ENCODE peak calls at places on chromosomes 6 and 20, in ten cellular contexts. One of them, this sample, is unnamed.

GRCh38 chr6:97102152-97102790 is 177.7 kb downstream of the KLHL32 start:
- DNase-seq in natural killer cell treated with Interleukin-12 subunit alpha and Interleukin-12 subunit beta and Interleukin-15 and Interleukin-18, amount 100 ng/mL, for 72 hours: no peak
- DNase-seq in HEK293T: no peak
- DNase-seq in SJSA1: no peak
- DNase-seq in stimulated activated CD8-positive, alpha-beta memory T cell treated with anti-CD3 and anti-CD28 coated beads, Interleukin-12 subunit alpha, Interleukin-12 subunit beta, amount 100 ng/mL, for 4 hours: no peak
- DNase-seq in PC-3: no peak
- DNase-seq in stimulated activated CD4-positive, alpha-beta T cell treated with anti-CD3 and anti-CD28 coated beads, Interleukin-1b, Interleukin-23, amount 100 ng/mL, for 24 hours: no peak
- DNase-seq in activated B cell treated with CpG ODN at 0.5 μM for 24 hours: no peak
- DNase-seq in BJ: no peak
- DNase-seq in 8988T: no peak
- DNase-seq in this sample: no peak

GRCh38 chr6:42889815-42890214 is 10.4 kb downstream of the RPL7L1 start:
- DNase-seq in PC-3: peak; percentile 22
- DNase-seq in BJ: no peak
- DNase-seq in natural killer cell treated with Interleukin-12 subunit alpha and Interleukin-12 subunit beta and Interleukin-15 and Interleukin-18, amount 100 ng/mL, for 72 hours: no peak
- DNase-seq in 8988T: no peak
- DNase-seq in stimulated activated CD8-positive, alpha-beta memory T cell treated with anti-CD3 and anti-CD28 coated beads, Interleukin-12 subunit alpha, Interleukin-12 subunit beta, amount 100 ng/mL, for 4 hours: no peak
- DNase-seq in activated B cell treated with CpG ODN at 0.5 μM for 24 hours: no peak
- DNase-seq in stimulated activated CD4-positive, alpha-beta T cell treated with anti-CD3 and anti-CD28 coated beads, Interleukin-1b, Interleukin-23, amount 100 ng/mL, for 24 hours: no peak
- DNase-seq in SJSA1: no peak
- DNase-seq in HEK293T: no peak
- DNase-seq in this sample: peak; percentile 19

GRCh38 chr6:31122803-31123706 is 2.8 kb upstream of the CDSN start:
- DNase-seq in stimulated activated CD4-positive, alpha-beta T cell treated with anti-CD3 and anti-CD28 coated beads, Interleukin-1b, Interleukin-23, amount 100 ng/mL, for 24 hours: no peak
- DNase-seq in SJSA1: peak; percentile 88
- DNase-seq in stimulated activated CD8-positive, alpha-beta memory T cell treated with anti-CD3 and anti-CD28 coated beads, Interleukin-12 subunit alpha, Interleukin-12 subunit beta, amount 100 ng/mL, for 4 hours: no peak
- DNase-seq in BJ: no peak
- DNase-seq in PC-3: no peak
- DNase-seq in 8988T: peak; percentile 51
- DNase-seq in natural killer cell treated with Interleukin-12 subunit alpha and Interleukin-12 subunit beta and Interleukin-15 and Interleukin-18, amount 100 ng/mL, for 72 hours: no peak
- DNase-seq in HEK293T: no peak
- DNase-seq in activated B cell treated with CpG ODN at 0.5 μM for 24 hours: no peak
- DNase-seq in this sample: no peak

GRCh38 chr20:16708590-16708989 is 21.2 kb upstream of the SNRPB2 start:
- DNase-seq in HEK293T: no peak
- DNase-seq in stimulated activated CD8-positive, alpha-beta memory T cell treated with anti-CD3 and anti-CD28 coated beads, Interleukin-12 subunit alpha, Interleukin-12 subunit beta, amount 100 ng/mL, for 4 hours: no peak
- DNase-seq in PC-3: peak; percentile 36
- DNase-seq in stimulated activated CD4-positive, alpha-beta T cell treated with anti-CD3 and anti-CD28 coated beads, Interleukin-1b, Interleukin-23, amount 100 ng/mL, for 24 hours: no peak
- DNase-seq in activated B cell treated with CpG ODN at 0.5 μM for 24 hours: no peak
- DNase-seq in SJSA1: no peak
- DNase-seq in 8988T: no peak
- DNase-seq in natural killer cell treated with Interleukin-12 subunit alpha and Interleukin-12 subunit beta and Interleukin-15 and Interleukin-18, amount 100 ng/mL, for 72 hours: no peak
- DNase-seq in BJ: no peak
- DNase-seq in this sample: no peak

GRCh38 chr6:130129781-130130246 is 92.9 kb downstream of the SAMD3 start:
- DNase-seq in stimulated activated CD8-positive, alpha-beta memory T cell treated with anti-CD3 and anti-CD28 coated beads, Interleukin-12 subunit alpha, Interleukin-12 subunit beta, amount 100 ng/mL, for 4 hours: no peak
- DNase-seq in SJSA1: no peak
- DNase-seq in stimulated activated CD4-positive, alpha-beta T cell treated with anti-CD3 and anti-CD28 coated beads, Interleukin-1b, Interleukin-23, amount 100 ng/mL, for 24 hours: no peak
- DNase-seq in activated B cell treated with CpG ODN at 0.5 μM for 24 hours: no peak
- DNase-seq in PC-3: no peak
- DNase-seq in HEK293T: no peak
- DNase-seq in natural killer cell treated with Interleukin-12 subunit alpha and Interleukin-12 subunit beta and Interleukin-15 and Interleukin-18, amount 100 ng/mL, for 72 hours: no peak
- DNase-seq in 8988T: no peak
- DNase-seq in BJ: no peak
- DNase-seq in this sample: no peak

GRCh38 chr20:11672959-11673358 is 244.7 kb upstream of the BTBD3 start:
- DNase-seq in natural killer cell treated with Interleukin-12 subunit alpha and Interleukin-12 subunit beta and Interleukin-15 and Interleukin-18, amount 100 ng/mL, for 72 hours: no peak
- DNase-seq in stimulated activated CD4-positive, alpha-beta T cell treated with anti-CD3 and anti-CD28 coated beads, Interleukin-1b, Interleukin-23, amount 100 ng/mL, for 24 hours: no peak
- DNase-seq in SJSA1: no peak
- DNase-seq in stimulated activated CD8-positive, alpha-beta memory T cell treated with anti-CD3 and anti-CD28 coated beads, Interleukin-12 subunit alpha, Interleukin-12 subunit beta, amount 100 ng/mL, for 4 hours: no peak
- DNase-seq in activated B cell treated with CpG ODN at 0.5 μM for 24 hours: no peak
- DNase-seq in PC-3: no peak
- DNase-seq in HEK293T: no peak
- DNase-seq in 8988T: no peak
- DNase-seq in BJ: no peak
- DNase-seq in this sample: no peak

GRCh38 chr20:32437391-32438074 is 79.4 kb downstream of the ASXL1 start:
- DNase-seq in activated B cell treated with CpG ODN at 0.5 μM for 24 hours: no peak
- DNase-seq in stimulated activated CD8-positive, alpha-beta memory T cell treated with anti-CD3 and anti-CD28 coated beads, Interleukin-12 subunit alpha, Interleukin-12 subunit beta, amount 100 ng/mL, for 4 hours: no peak
- DNase-seq in 8988T: no peak
- DNase-seq in HEK293T: no peak
- DNase-seq in natural killer cell treated with Interleukin-12 subunit alpha and Interleukin-12 subunit beta and Interleukin-15 and Interleukin-18, amount 100 ng/mL, for 72 hours: peak; percentile 29
- DNase-seq in SJSA1: peak; percentile 37
- DNase-seq in BJ: no peak
- DNase-seq in stimulated activated CD4-positive, alpha-beta T cell treated with anti-CD3 and anti-CD28 coated beads, Interleukin-1b, Interleukin-23, amount 100 ng/mL, for 24 hours: no peak
- DNase-seq in PC-3: peak; percentile 23
- DNase-seq in this sample: no peak

GRCh38 chr6:130018830-130019795 is 732 bp downstream of the L3MBTL3 start:
- DNase-seq in activated B cell treated with CpG ODN at 0.5 μM for 24 hours: peak; percentile 41
- DNase-seq in PC-3: peak; percentile 19
- DNase-seq in stimulated activated CD4-positive, alpha-beta T cell treated with anti-CD3 and anti-CD28 coated beads, Interleukin-1b, Interleukin-23, amount 100 ng/mL, for 24 hours: peak; percentile 18
- DNase-seq in SJSA1: no peak
- DNase-seq in BJ: no peak
- DNase-seq in stimulated activated CD8-positive, alpha-beta memory T cell treated with anti-CD3 and anti-CD28 coated beads, Interleukin-12 subunit alpha, Interleukin-12 subunit beta, amount 100 ng/mL, for 4 hours: peak; percentile 20
- DNase-seq in 8988T: peak; percentile 24
- DNase-seq in HEK293T: peak; percentile 47
- DNase-seq in natural killer cell treated with Interleukin-12 subunit alpha and Interleukin-12 subunit beta and Interleukin-15 and Interleukin-18, amount 100 ng/mL, for 72 hours: no peak
- DNase-seq in this sample: peak; percentile 44

GRCh38 chr6:121817141-121817540 is 381.7 kb downstream of the GJA1 start:
- DNase-seq in activated B cell treated with CpG ODN at 0.5 μM for 24 hours: no peak
- DNase-seq in 8988T: no peak
- DNase-seq in SJSA1: no peak
- DNase-seq in PC-3: no peak
- DNase-seq in HEK293T: no peak
- DNase-seq in stimulated activated CD4-positive, alpha-beta T cell treated with anti-CD3 and anti-CD28 coated beads, Interleukin-1b, Interleukin-23, amount 100 ng/mL, for 24 hours: no peak
- DNase-seq in BJ: no peak
- DNase-seq in natural killer cell treated with Interleukin-12 subunit alpha and Interleukin-12 subunit beta and Interleukin-15 and Interleukin-18, amount 100 ng/mL, for 72 hours: no peak
- DNase-seq in stimulated activated CD8-positive, alpha-beta memory T cell treated with anti-CD3 and anti-CD28 coated beads, Interleukin-12 subunit alpha, Interleukin-12 subunit beta, amount 100 ng/mL, for 4 hours: no peak
- DNase-seq in this sample: no peak

GRCh38 chr6:164926686-164927085 is 382.7 kb downstream of the C6orf118 start:
- DNase-seq in BJ: no peak
- DNase-seq in stimulated activated CD4-positive, alpha-beta T cell treated with anti-CD3 and anti-CD28 coated beads, Interleukin-1b, Interleukin-23, amount 100 ng/mL, for 24 hours: no peak
- DNase-seq in stimulated activated CD8-positive, alpha-beta memory T cell treated with anti-CD3 and anti-CD28 coated beads, Interleukin-12 subunit alpha, Interleukin-12 subunit beta, amount 100 ng/mL, for 4 hours: no peak
- DNase-seq in 8988T: no peak
- DNase-seq in natural killer cell treated with Interleukin-12 subunit alpha and Interleukin-12 subunit beta and Interleukin-15 and Interleukin-18, amount 100 ng/mL, for 72 hours: no peak
- DNase-seq in PC-3: no peak
- DNase-seq in HEK293T: no peak
- DNase-seq in SJSA1: no peak
- DNase-seq in activated B cell treated with CpG ODN at 0.5 μM for 24 hours: no peak
- DNase-seq in this sample: no peak

GRCh38 chr6:148565931-148566663 is 180.7 kb upstream of the UST start:
- DNase-seq in stimulated activated CD8-positive, alpha-beta memory T cell treated with anti-CD3 and anti-CD28 coated beads, Interleukin-12 subunit alpha, Interleukin-12 subunit beta, amount 100 ng/mL, for 4 hours: no peak
- DNase-seq in natural killer cell treated with Interleukin-12 subunit alpha and Interleukin-12 subunit beta and Interleukin-15 and Interleukin-18, amount 100 ng/mL, for 72 hours: peak; percentile 78
- DNase-seq in SJSA1: peak; percentile 62
- DNase-seq in activated B cell treated with CpG ODN at 0.5 μM for 24 hours: no peak
- DNase-seq in PC-3: peak; percentile 80
- DNase-seq in HEK293T: no peak
- DNase-seq in BJ: peak; percentile 81
- DNase-seq in 8988T: no peak
- DNase-seq in stimulated activated CD4-positive, alpha-beta T cell treated with anti-CD3 and anti-CD28 coated beads, Interleukin-1b, Interleukin-23, amount 100 ng/mL, for 24 hours: no peak
- DNase-seq in this sample: no peak

GRCh38 chr20:33788351-33789049 is 22.6 kb upstream of the CHMP4B start:
- DNase-seq in BJ: no peak
- DNase-seq in stimulated activated CD8-positive, alpha-beta memory T cell treated with anti-CD3 and anti-CD28 coated beads, Interleukin-12 subunit alpha, Interleukin-12 subunit beta, amount 100 ng/mL, for 4 hours: no peak
- DNase-seq in natural killer cell treated with Interleukin-12 subunit alpha and Interleukin-12 subunit beta and Interleukin-15 and Interleukin-18, amount 100 ng/mL, for 72 hours: no peak
- DNase-seq in 8988T: no peak
- DNase-seq in PC-3: peak; percentile 70
- DNase-seq in stimulated activated CD4-positive, alpha-beta T cell treated with anti-CD3 and anti-CD28 coated beads, Interleukin-1b, Interleukin-23, amount 100 ng/mL, for 24 hours: no peak
- DNase-seq in activated B cell treated with CpG ODN at 0.5 μM for 24 hours: no peak
- DNase-seq in SJSA1: no peak
- DNase-seq in HEK293T: no peak
- DNase-seq in this sample: no peak

GRCh38 chr6:25439368-25439767 is 160.2 kb downstream of the CARMIL1 start:
- DNase-seq in BJ: no peak
- DNase-seq in stimulated activated CD4-positive, alpha-beta T cell treated with anti-CD3 and anti-CD28 coated beads, Interleukin-1b, Interleukin-23, amount 100 ng/mL, for 24 hours: no peak
- DNase-seq in natural killer cell treated with Interleukin-12 subunit alpha and Interleukin-12 subunit beta and Interleukin-15 and Interleukin-18, amount 100 ng/mL, for 72 hours: no peak
- DNase-seq in stimulated activated CD8-positive, alpha-beta memory T cell treated with anti-CD3 and anti-CD28 coated beads, Interleukin-12 subunit alpha, Interleukin-12 subunit beta, amount 100 ng/mL, for 4 hours: no peak
- DNase-seq in SJSA1: no peak
- DNase-seq in 8988T: no peak
- DNase-seq in HEK293T: no peak
- DNase-seq in PC-3: no peak
- DNase-seq in activated B cell treated with CpG ODN at 0.5 μM for 24 hours: no peak
- DNase-seq in this sample: no peak

GRCh38 chr6:160030103-160030502 is 61.2 kb downstream of the IGF2R start:
- DNase-seq in natural killer cell treated with Interleukin-12 subunit alpha and Interleukin-12 subunit beta and Interleukin-15 and Interleukin-18, amount 100 ng/mL, for 72 hours: no peak
- DNase-seq in 8988T: no peak
- DNase-seq in HEK293T: no peak
- DNase-seq in SJSA1: peak; percentile 88
- DNase-seq in stimulated activated CD8-positive, alpha-beta memory T cell treated with anti-CD3 and anti-CD28 coated beads, Interleukin-12 subunit alpha, Interleukin-12 subunit beta, amount 100 ng/mL, for 4 hours: no peak
- DNase-seq in stimulated activated CD4-positive, alpha-beta T cell treated with anti-CD3 and anti-CD28 coated beads, Interleukin-1b, Interleukin-23, amount 100 ng/mL, for 24 hours: no peak
- DNase-seq in BJ: peak; percentile 86
- DNase-seq in activated B cell treated with CpG ODN at 0.5 μM for 24 hours: no peak
- DNase-seq in PC-3: peak; percentile 91
- DNase-seq in this sample: no peak

GRCh38 chr6:42113929-42114636 is 28.3 kb downstream of the C6orf132 start:
- DNase-seq in SJSA1: no peak
- DNase-seq in HEK293T: no peak
- DNase-seq in PC-3: peak; percentile 85
- DNase-seq in activated B cell treated with CpG ODN at 0.5 μM for 24 hours: no peak
- DNase-seq in natural killer cell treated with Interleukin-12 subunit alpha and Interleukin-12 subunit beta and Interleukin-15 and Interleukin-18, amount 100 ng/mL, for 72 hours: no peak
- DNase-seq in BJ: no peak
- DNase-seq in stimulated activated CD8-positive, alpha-beta memory T cell treated with anti-CD3 and anti-CD28 coated beads, Interleukin-12 subunit alpha, Interleukin-12 subunit beta, amount 100 ng/mL, for 4 hours: no peak
- DNase-seq in stimulated activated CD4-positive, alpha-beta T cell treated with anti-CD3 and anti-CD28 coated beads, Interleukin-1b, Interleukin-23, amount 100 ng/mL, for 24 hours: no peak
- DNase-seq in 8988T: no peak
- DNase-seq in this sample: no peak

GRCh38 chr6:123323419-123324329 is 313.1 kb downstream of the TRDN start:
- DNase-seq in stimulated activated CD8-positive, alpha-beta memory T cell treated with anti-CD3 and anti-CD28 coated beads, Interleukin-12 subunit alpha, Interleukin-12 subunit beta, amount 100 ng/mL, for 4 hours: no peak
- DNase-seq in natural killer cell treated with Interleukin-12 subunit alpha and Interleukin-12 subunit beta and Interleukin-15 and Interleukin-18, amount 100 ng/mL, for 72 hours: no peak
- DNase-seq in 8988T: no peak
- DNase-seq in HEK293T: no peak
- DNase-seq in BJ: no peak
- DNase-seq in activated B cell treated with CpG ODN at 0.5 μM for 24 hours: no peak
- DNase-seq in stimulated activated CD4-positive, alpha-beta T cell treated with anti-CD3 and anti-CD28 coated beads, Interleukin-1b, Interleukin-23, amount 100 ng/mL, for 24 hours: no peak
- DNase-seq in SJSA1: no peak
- DNase-seq in PC-3: no peak
- DNase-seq in this sample: no peak

GRCh38 chr20:22387452-22387851 is 196.9 kb downstream of the FOXA2 start:
- DNase-seq in PC-3: peak; percentile 66
- DNase-seq in stimulated activated CD4-positive, alpha-beta T cell treated with anti-CD3 and anti-CD28 coated beads, Interleukin-1b, Interleukin-23, amount 100 ng/mL, for 24 hours: no peak
- DNase-seq in 8988T: no peak
- DNase-seq in stimulated activated CD8-positive, alpha-beta memory T cell treated with anti-CD3 and anti-CD28 coated beads, Interleukin-12 subunit alpha, Interleukin-12 subunit beta, amount 100 ng/mL, for 4 hours: no peak
- DNase-seq in HEK293T: no peak
- DNase-seq in SJSA1: no peak
- DNase-seq in natural killer cell treated with Interleukin-12 subunit alpha and Interleukin-12 subunit beta and Interleukin-15 and Interleukin-18, amount 100 ng/mL, for 72 hours: no peak
- DNase-seq in activated B cell treated with CpG ODN at 0.5 μM for 24 hours: no peak
- DNase-seq in BJ: no peak
- DNase-seq in this sample: no peak

GRCh38 chr6:82260890-82261732 is 13.6 kb upstream of the IBTK start:
- DNase-seq in stimulated activated CD8-positive, alpha-beta memory T cell treated with anti-CD3 and anti-CD28 coated beads, Interleukin-12 subunit alpha, Interleukin-12 subunit beta, amount 100 ng/mL, for 4 hours: no peak
- DNase-seq in natural killer cell treated with Interleukin-12 subunit alpha and Interleukin-12 subunit beta and Interleukin-15 and Interleukin-18, amount 100 ng/mL, for 72 hours: no peak
- DNase-seq in SJSA1: no peak
- DNase-seq in BJ: no peak
- DNase-seq in HEK293T: no peak
- DNase-seq in stimulated activated CD4-positive, alpha-beta T cell treated with anti-CD3 and anti-CD28 coated beads, Interleukin-1b, Interleukin-23, amount 100 ng/mL, for 24 hours: no peak
- DNase-seq in 8988T: no peak
- DNase-seq in activated B cell treated with CpG ODN at 0.5 μM for 24 hours: no peak
- DNase-seq in PC-3: no peak
- DNase-seq in this sample: no peak

GRCh38 chr6:2855061-2855519 is 13.4 kb upstream of the SERPINB1 start:
- DNase-seq in HEK293T: no peak
- DNase-seq in 8988T: no peak
- DNase-seq in SJSA1: peak; percentile 70
- DNase-seq in stimulated activated CD4-positive, alpha-beta T cell treated with anti-CD3 and anti-CD28 coated beads, Interleukin-1b, Interleukin-23, amount 100 ng/mL, for 24 hours: no peak
- DNase-seq in BJ: no peak
- DNase-seq in activated B cell treated with CpG ODN at 0.5 μM for 24 hours: no peak
- DNase-seq in stimulated activated CD8-positive, alpha-beta memory T cell treated with anti-CD3 and anti-CD28 coated beads, Interleukin-12 subunit alpha, Interleukin-12 subunit beta, amount 100 ng/mL, for 4 hours: no peak
- DNase-seq in PC-3: no peak
- DNase-seq in natural killer cell treated with Interleukin-12 subunit alpha and Interleukin-12 subunit beta and Interleukin-15 and Interleukin-18, amount 100 ng/mL, for 72 hours: no peak
- DNase-seq in this sample: no peak

GRCh38 chr20:57481281-57481711 is 43.6 kb downstream of the CTCFL start:
- DNase-seq in SJSA1: no peak
- DNase-seq in 8988T: no peak
- DNase-seq in HEK293T: no peak
- DNase-seq in stimulated activated CD8-positive, alpha-beta memory T cell treated with anti-CD3 and anti-CD28 coated beads, Interleukin-12 subunit alpha, Interleukin-12 subunit beta, amount 100 ng/mL, for 4 hours: no peak
- DNase-seq in stimulated activated CD4-positive, alpha-beta T cell treated with anti-CD3 and anti-CD28 coated beads, Interleukin-1b, Interleukin-23, amount 100 ng/mL, for 24 hours: no peak
- DNase-seq in BJ: no peak
- DNase-seq in PC-3: no peak
- DNase-seq in natural killer cell treated with Interleukin-12 subunit alpha and Interleukin-12 subunit beta and Interleukin-15 and Interleukin-18, amount 100 ng/mL, for 72 hours: no peak
- DNase-seq in activated B cell treated with CpG ODN at 0.5 μM for 24 hours: peak; percentile 25
- DNase-seq in this sample: no peak

GRCh38 chr6:144283781-144284473 is 1.2 kb upstream of the UTRN start:
- DNase-seq in stimulated activated CD4-positive, alpha-beta T cell treated with anti-CD3 and anti-CD28 coated beads, Interleukin-1b, Interleukin-23, amount 100 ng/mL, for 24 hours: no peak
- DNase-seq in activated B cell treated with CpG ODN at 0.5 μM for 24 hours: no peak
- DNase-seq in HEK293T: no peak
- DNase-seq in PC-3: peak; percentile 52
- DNase-seq in stimulated activated CD8-positive, alpha-beta memory T cell treated with anti-CD3 and anti-CD28 coated beads, Interleukin-12 subunit alpha, Interleukin-12 subunit beta, amount 100 ng/mL, for 4 hours: no peak
- DNase-seq in natural killer cell treated with Interleukin-12 subunit alpha and Interleukin-12 subunit beta and Interleukin-15 and Interleukin-18, amount 100 ng/mL, for 72 hours: no peak
- DNase-seq in 8988T: no peak
- DNase-seq in BJ: no peak
- DNase-seq in SJSA1: no peak
- DNase-seq in this sample: no peak

GRCh38 chr20:11001767-11002540 is 328.2 kb upstream of the JAG1 start:
- DNase-seq in 8988T: peak; percentile 14
- DNase-seq in natural killer cell treated with Interleukin-12 subunit alpha and Interleukin-12 subunit beta and Interleukin-15 and Interleukin-18, amount 100 ng/mL, for 72 hours: no peak
- DNase-seq in PC-3: peak; percentile 99
- DNase-seq in stimulated activated CD4-positive, alpha-beta T cell treated with anti-CD3 and anti-CD28 coated beads, Interleukin-1b, Interleukin-23, amount 100 ng/mL, for 24 hours: no peak
- DNase-seq in stimulated activated CD8-positive, alpha-beta memory T cell treated with anti-CD3 and anti-CD28 coated beads, Interleukin-12 subunit alpha, Interleukin-12 subunit beta, amount 100 ng/mL, for 4 hours: no peak
- DNase-seq in HEK293T: no peak
- DNase-seq in activated B cell treated with CpG ODN at 0.5 μM for 24 hours: no peak
- DNase-seq in BJ: no peak
- DNase-seq in SJSA1: peak; percentile 92
- DNase-seq in this sample: no peak

GRCh38 chr6:88881451-88881850 is 82.0 kb downstream of the RNGTT start:
- DNase-seq in 8988T: no peak
- DNase-seq in natural killer cell treated with Interleukin-12 subunit alpha and Interleukin-12 subunit beta and Interleukin-15 and Interleukin-18, amount 100 ng/mL, for 72 hours: no peak
- DNase-seq in HEK293T: no peak
- DNase-seq in PC-3: no peak
- DNase-seq in stimulated activated CD4-positive, alpha-beta T cell treated with anti-CD3 and anti-CD28 coated beads, Interleukin-1b, Interleukin-23, amount 100 ng/mL, for 24 hours: no peak
- DNase-seq in stimulated activated CD8-positive, alpha-beta memory T cell treated with anti-CD3 and anti-CD28 coated beads, Interleukin-12 subunit alpha, Interleukin-12 subunit beta, amount 100 ng/mL, for 4 hours: no peak
- DNase-seq in SJSA1: no peak
- DNase-seq in BJ: no peak
- DNase-seq in activated B cell treated with CpG ODN at 0.5 μM for 24 hours: no peak
- DNase-seq in this sample: no peak

GRCh38 chr20:24952376-24953203 is 3.5 kb downstream of the CST7 start:
- DNase-seq in natural killer cell treated with Interleukin-12 subunit alpha and Interleukin-12 subunit beta and Interleukin-15 and Interleukin-18, amount 100 ng/mL, for 72 hours: no peak
- DNase-seq in BJ: no peak
- DNase-seq in SJSA1: peak; percentile 41
- DNase-seq in stimulated activated CD8-positive, alpha-beta memory T cell treated with anti-CD3 and anti-CD28 coated beads, Interleukin-12 subunit alpha, Interleukin-12 subunit beta, amount 100 ng/mL, for 4 hours: no peak
- DNase-seq in HEK293T: no peak
- DNase-seq in PC-3: no peak
- DNase-seq in 8988T: no peak
- DNase-seq in stimulated activated CD4-positive, alpha-beta T cell treated with anti-CD3 and anti-CD28 coated beads, Interleukin-1b, Interleukin-23, amount 100 ng/mL, for 24 hours: no peak
- DNase-seq in activated B cell treated with CpG ODN at 0.5 μM for 24 hours: no peak
- DNase-seq in this sample: no peak

GRCh38 chr6:17169291-17169690 is 67.4 kb downstream of the STMND1 start:
- DNase-seq in PC-3: no peak
- DNase-seq in BJ: no peak
- DNase-seq in stimulated activated CD4-positive, alpha-beta T cell treated with anti-CD3 and anti-CD28 coated beads, Interleukin-1b, Interleukin-23, amount 100 ng/mL, for 24 hours: no peak
- DNase-seq in natural killer cell treated with Interleukin-12 subunit alpha and Interleukin-12 subunit beta and Interleukin-15 and Interleukin-18, amount 100 ng/mL, for 72 hours: no peak
- DNase-seq in activated B cell treated with CpG ODN at 0.5 μM for 24 hours: no peak
- DNase-seq in stimulated activated CD8-positive, alpha-beta memory T cell treated with anti-CD3 and anti-CD28 coated beads, Interleukin-12 subunit alpha, Interleukin-12 subunit beta, amount 100 ng/mL, for 4 hours: no peak
- DNase-seq in SJSA1: no peak
- DNase-seq in HEK293T: no peak
- DNase-seq in 8988T: no peak
- DNase-seq in this sample: no peak

GRCh38 chr20:19713851-19714716 is 44.0 kb upstream of the RIN2 start:
- DNase-seq in stimulated activated CD8-positive, alpha-beta memory T cell treated with anti-CD3 and anti-CD28 coated beads, Interleukin-12 subunit alpha, Interleukin-12 subunit beta, amount 100 ng/mL, for 4 hours: no peak
- DNase-seq in PC-3: no peak
- DNase-seq in SJSA1: no peak
- DNase-seq in natural killer cell treated with Interleukin-12 subunit alpha and Interleukin-12 subunit beta and Interleukin-15 and Interleukin-18, amount 100 ng/mL, for 72 hours: no peak
- DNase-seq in BJ: no peak
- DNase-seq in 8988T: no peak
- DNase-seq in activated B cell treated with CpG ODN at 0.5 μM for 24 hours: no peak
- DNase-seq in stimulated activated CD4-positive, alpha-beta T cell treated with anti-CD3 and anti-CD28 coated beads, Interleukin-1b, Interleukin-23, amount 100 ng/mL, for 24 hours: no peak
- DNase-seq in HEK293T: no peak
- DNase-seq in this sample: no peak

GRCh38 chr6:18155273-18155863 is at the start of gene KDM1B:
- DNase-seq in BJ: peak; percentile 81
- DNase-seq in HEK293T: peak; percentile 99
- DNase-seq in natural killer cell treated with Interleukin-12 subunit alpha and Interleukin-12 subunit beta and Interleukin-15 and Interleukin-18, amount 100 ng/mL, for 72 hours: peak; percentile 99
- DNase-seq in 8988T: peak; percentile 92
- DNase-seq in SJSA1: peak; percentile 99
- DNase-seq in stimulated activated CD4-positive, alpha-beta T cell treated with anti-CD3 and anti-CD28 coated beads, Interleukin-1b, Interleukin-23, amount 100 ng/mL, for 24 hours: peak; percentile 92
- DNase-seq in stimulated activated CD8-positive, alpha-beta memory T cell treated with anti-CD3 and anti-CD28 coated beads, Interleukin-12 subunit alpha, Interleukin-12 subunit beta, amount 100 ng/mL, for 4 hours: peak; percentile 99
- DNase-seq in PC-3: peak; percentile 97
- DNase-seq in activated B cell treated with CpG ODN at 0.5 μM for 24 hours: peak; percentile 96
- DNase-seq in this sample: peak; percentile 99

GRCh38 chr20:63636752-63637633 is 10.1 kb upstream of the GMEB2 start:
- DNase-seq in activated B cell treated with CpG ODN at 0.5 μM for 24 hours: no peak
- DNase-seq in natural killer cell treated with Interleukin-12 subunit alpha and Interleukin-12 subunit beta and Interleukin-15 and Interleukin-18, amount 100 ng/mL, for 72 hours: no peak
- DNase-seq in stimulated activated CD4-positive, alpha-beta T cell treated with anti-CD3 and anti-CD28 coated beads, Interleukin-1b, Interleukin-23, amount 100 ng/mL, for 24 hours: no peak
- DNase-seq in BJ: no peak
- DNase-seq in HEK293T: no peak
- DNase-seq in 8988T: no peak
- DNase-seq in PC-3: no peak
- DNase-seq in SJSA1: no peak
- DNase-seq in stimulated activated CD8-positive, alpha-beta memory T cell treated with anti-CD3 and anti-CD28 coated beads, Interleukin-12 subunit alpha, Interleukin-12 subunit beta, amount 100 ng/mL, for 4 hours: no peak
- DNase-seq in this sample: no peak

This sample was measured in naive thymus-derived CD4-positive, alpha-beta T cell.